ENCODE peak calls at places on chromosomes 7 and 10, in four cellular contexts. One of them, this sample, is unnamed.
A peak's percentile ranks its signal among the peaks of the same experiment; 100 is the strongest.

GRCh38 chr10:15150563-15150962 is 17.9 kb downstream of the NMT2 start:
- DNase-seq in GM12878: no peak
- DNase-seq in K562: no peak
- DNase-seq in HepG2: peak; percentile 27
- DNase-seq in this sample: no peak

GRCh38 chr10:1575481-1576244 is 161.7 kb downstream of the ADARB2 start:
- DNase-seq in GM12878: no peak
- DNase-seq in K562: no peak
- DNase-seq in HepG2: no peak
- DNase-seq in this sample: no peak

GRCh38 chr10:92834981-92835380 is 13.3 kb upstream of the EXOC6 start:
- DNase-seq in GM12878: no peak
- DNase-seq in K562: no peak
- DNase-seq in HepG2: no peak
- DNase-seq in this sample: no peak

GRCh38 chr10:86392723-86393094 is 26.1 kb upstream of the GRID1 start:
- DNase-seq in GM12878: peak; percentile 89
- DNase-seq in K562: no peak
- DNase-seq in HepG2: no peak
- DNase-seq in this sample: no peak

GRCh38 chr10:44864637-44865288 is 46.4 kb upstream of the TMEM72 start:
- DNase-seq in GM12878: peak; percentile 20
- DNase-seq in K562: peak; percentile 86
- DNase-seq in HepG2: peak; percentile 57
- DNase-seq in this sample: peak; percentile 95

GRCh38 chr10:113524539-113525490 is 28.0 kb upstream of the HABP2 start:
- DNase-seq in GM12878: no peak
- DNase-seq in K562: no peak
- DNase-seq in HepG2: no peak
- DNase-seq in this sample: no peak

GRCh38 chr7:133724694-133725093 is 402.4 kb upstream of the LRGUK start:
- DNase-seq in GM12878: no peak
- DNase-seq in K562: no peak
- DNase-seq in HepG2: no peak
- DNase-seq in this sample: no peak

GRCh38 chr10:5512881-5513698 is 11.7 kb upstream of the CALML3 start:
- DNase-seq in GM12878: no peak
- DNase-seq in K562: no peak
- DNase-seq in HepG2: no peak
- DNase-seq in this sample: no peak

GRCh38 chr7:24949884-24950283 is 30.1 kb downstream of the OSBPL3 start:
- DNase-seq in GM12878: no peak
- DNase-seq in K562: no peak
- DNase-seq in HepG2: no peak
- DNase-seq in this sample: no peak

GRCh38 chr10:128633864-128634541 is 507.8 kb upstream of the MKI67 start:
- DNase-seq in GM12878: no peak
- DNase-seq in K562: peak; percentile 42
- DNase-seq in HepG2: no peak
- DNase-seq in this sample: no peak

GRCh38 chr7:293681-294439 is 3.9 kb downstream of the FOXL3 start:
- DNase-seq in GM12878: no peak
- DNase-seq in K562: no peak
- DNase-seq in HepG2: no peak
- DNase-seq in this sample: no peak

GRCh38 chr10:43056568-43057011 is 20.3 kb upstream of the RET start:
- DNase-seq in GM12878: no peak
- DNase-seq in K562: no peak
- DNase-seq in HepG2: no peak
- DNase-seq in this sample: no peak

GRCh38 chr7:77460057-77460486 is 43.9 kb upstream of the GSAP start:
- DNase-seq in GM12878: no peak
- DNase-seq in K562: peak; percentile 23
- DNase-seq in HepG2: peak; percentile 80
- DNase-seq in this sample: no peak

GRCh38 chr7:26813426-26813825 is 51.0 kb downstream of the SKAP2 start:
- DNase-seq in GM12878: no peak
- DNase-seq in K562: no peak
- DNase-seq in HepG2: peak; percentile 64
- DNase-seq in this sample: no peak

GRCh38 chr10:63614371-63614891 is 93.2 kb downstream of the REEP3 start:
- DNase-seq in GM12878: no peak
- DNase-seq in K562: no peak
- DNase-seq in HepG2: no peak
- DNase-seq in this sample: no peak

GRCh38 chr7:73995330-73995729 is 32.6 kb upstream of the ELN start:
- DNase-seq in GM12878: no peak
- DNase-seq in K562: no peak
- DNase-seq in HepG2: no peak
- DNase-seq in this sample: no peak

GRCh38 chr7:33155811-33156210 is 26.4 kb downstream of the BBS9 start:
- DNase-seq in GM12878: no peak
- DNase-seq in K562: no peak
- DNase-seq in HepG2: no peak
- DNase-seq in this sample: no peak

GRCh38 chr7:156071612-156072011 is 259.3 kb upstream of the SHH start:
- DNase-seq in GM12878: no peak
- DNase-seq in K562: no peak
- DNase-seq in HepG2: no peak
- DNase-seq in this sample: no peak

GRCh38 chr10:132107211-132107946 is 41.6 kb downstream of the JAKMIP3 start:
- DNase-seq in GM12878: no peak
- DNase-seq in K562: no peak
- DNase-seq in HepG2: no peak
- DNase-seq in this sample: no peak
- TF ChIP-seq ESRRA in GM12878: no peak
- TF ChIP-seq ESRRA in K562: no peak
- TF ChIP-seq ESRRA in HepG2: no peak
- TF ChIP-seq ESRRA in this sample: no peak

DNA sequence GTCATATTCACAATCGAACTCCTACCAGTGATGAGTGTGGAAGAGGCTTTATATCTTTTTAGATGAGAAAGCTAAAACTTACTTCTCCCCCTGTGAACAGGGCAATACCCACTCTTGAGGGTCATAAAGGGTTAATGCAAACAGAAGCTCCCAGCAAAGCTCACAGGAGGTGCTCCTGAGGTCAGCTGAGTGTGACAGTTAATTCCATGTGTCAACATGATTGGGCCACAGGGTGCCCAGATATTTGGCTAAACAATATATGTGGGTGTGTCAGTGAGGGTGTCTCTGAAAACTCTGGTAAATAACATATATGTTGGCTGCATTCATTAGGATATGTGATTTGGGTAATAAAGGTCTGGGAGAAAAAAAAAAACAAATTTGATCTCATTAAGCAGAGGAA is 86.0 kb downstream of the HIP1 start:
- DNase-seq in GM12878: no peak
- DNase-seq in K562: peak; percentile 33
- DNase-seq in HepG2: peak; percentile 37
- DNase-seq in this sample: no peak
- TF ChIP-seq ETV6 in GM12878: no peak
- TF ChIP-seq ETV6 in K562: no peak
- TF ChIP-seq ETV6 in HepG2: no peak
- TF ChIP-seq ETV6 in this sample: no peak

GRCh38 chr7:51027256-51028127 is 244.8 kb upstream of the GRB10 start:
- DNase-seq in GM12878: no peak
- DNase-seq in K562: no peak
- DNase-seq in HepG2: no peak
- DNase-seq in this sample: no peak

GRCh38 chr7:51031216-51031615 is 248.5 kb upstream of the GRB10 start:
- DNase-seq in GM12878: no peak
- DNase-seq in K562: no peak
- DNase-seq in HepG2: no peak
- DNase-seq in this sample: no peak

GRCh38 chr7:51028128-51028830 is 245.6 kb upstream of the GRB10 start:
- DNase-seq in GM12878: no peak
- DNase-seq in K562: no peak
- DNase-seq in HepG2: no peak
- DNase-seq in this sample: no peak

GRCh38 chr7:51029131-51029530 is 246.4 kb upstream of the GRB10 start:
- DNase-seq in GM12878: no peak
- DNase-seq in K562: no peak
- DNase-seq in HepG2: no peak
- DNase-seq in this sample: no peak

DNA sequence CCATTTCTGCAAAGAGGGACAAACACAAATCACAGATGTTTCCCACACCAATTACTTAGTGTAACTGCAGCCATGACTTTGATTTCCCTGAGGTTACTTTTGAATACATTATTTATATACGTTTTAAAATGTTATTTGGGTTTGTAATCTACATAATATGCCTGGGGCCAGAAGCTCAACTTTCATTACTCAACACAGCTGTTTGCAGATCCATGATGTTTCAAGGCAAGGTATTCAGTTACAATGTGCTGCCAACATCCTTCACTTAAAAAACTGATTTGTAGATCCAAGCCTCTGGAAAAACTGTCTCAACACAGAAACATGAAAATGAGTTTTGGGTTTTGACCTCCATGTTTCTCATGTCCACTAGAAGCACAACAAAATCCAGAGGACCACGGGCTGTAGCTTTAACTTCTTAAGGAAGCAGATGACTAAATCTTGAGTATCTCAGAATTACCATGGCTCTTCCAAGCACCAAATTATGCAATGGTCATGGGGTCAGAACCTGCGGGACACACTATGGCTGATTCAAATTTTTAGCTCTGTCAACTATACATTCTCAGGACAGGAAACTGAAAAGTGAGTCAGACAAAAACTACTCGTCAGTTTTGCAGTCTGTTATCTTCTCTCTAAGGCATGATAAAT is 247.0 kb upstream of the GRB10 start:
- DNase-seq in GM12878: no peak
- DNase-seq in K562: no peak
- DNase-seq in HepG2: no peak
- DNase-seq in this sample: no peak
- TF ChIP-seq ESRRA in GM12878: no peak
- TF ChIP-seq ESRRA in K562: no peak
- TF ChIP-seq ESRRA in HepG2: no peak
- TF ChIP-seq ESRRA in this sample: no peak

GRCh38 chr7:148395990-148396716 is 194.4 kb upstream of the C7orf33 start:
- DNase-seq in GM12878: no peak
- DNase-seq in K562: no peak
- DNase-seq in HepG2: no peak
- DNase-seq in this sample: no peak
- TF ChIP-seq ETV6 in GM12878: no peak
- TF ChIP-seq ETV6 in K562: no peak
- TF ChIP-seq ETV6 in HepG2: no peak
- TF ChIP-seq ETV6 in this sample: no peak

GRCh38 chr10:60149003-60149402 is 240.7 kb downstream of the ANK3 start:
- DNase-seq in GM12878: no peak
- DNase-seq in K562: no peak
- DNase-seq in HepG2: no peak
- DNase-seq in this sample: no peak
- TF ChIP-seq ESRRA in GM12878: no peak
- TF ChIP-seq ESRRA in K562: no peak
- TF ChIP-seq ESRRA in HepG2: no peak
- TF ChIP-seq ESRRA in this sample: no peak

GRCh38 chr7:2214636-2215035 is 18.1 kb downstream of the MAD1L1 start:
- DNase-seq in GM12878: no peak
- DNase-seq in K562: no peak
- DNase-seq in HepG2: no peak
- DNase-seq in this sample: no peak

GRCh38 chr7:2211926-2212325 is 20.8 kb downstream of the MAD1L1 start:
- DNase-seq in GM12878: no peak
- DNase-seq in K562: no peak
- DNase-seq in HepG2: no peak
- DNase-seq in this sample: no peak

GRCh38 chr7:2212906-2213305 is 19.8 kb downstream of the MAD1L1 start:
- DNase-seq in GM12878: no peak
- DNase-seq in K562: no peak
- DNase-seq in HepG2: no peak
- DNase-seq in this sample: no peak

GRCh38 chr7:2215851-2216250 is 16.9 kb downstream of the MAD1L1 start:
- DNase-seq in GM12878: no peak
- DNase-seq in K562: no peak
- DNase-seq in HepG2: no peak
- DNase-seq in this sample: no peak

GRCh38 chr7:2213551-2214215 is 19.1 kb downstream of the MAD1L1 start:
- DNase-seq in GM12878: no peak
- DNase-seq in K562: no peak
- DNase-seq in HepG2: no peak
- DNase-seq in this sample: no peak
- TF ChIP-seq ETV6 in GM12878: no peak
- TF ChIP-seq ETV6 in K562: no peak
- TF ChIP-seq ETV6 in HepG2: no peak
- TF ChIP-seq ETV6 in this sample: no peak

GRCh38 chr10:29068302-29068701 is 220.6 kb upstream of the LYZL1 start:
- DNase-seq in GM12878: no peak
- DNase-seq in K562: no peak
- DNase-seq in HepG2: no peak
- DNase-seq in this sample: no peak
- TF ChIP-seq ESRRA in GM12878: no peak
- TF ChIP-seq ESRRA in K562: no peak
- TF ChIP-seq ESRRA in HepG2: no peak
- TF ChIP-seq ESRRA in this sample: no peak